ENCODE peak calls at places on chromosomes 3 and 15, in nine cellular contexts. K is cardiac fibroblast; I is GM23338; X is breast epithelium; L is CD8-positive, alpha-beta T cell; O is HEK293T; W is ELR; G is lung microvascular endothelial cell; N is HCEC 1CT. D is an unnamed sample.

GRCh38 chr15:65184305-65184943 is 718 bp downstream of the CLPX start:
- DNase-seq in K (peak), X (peak), W (peak), O (peak), N (peak), G (peak), I (peak), L (peak), D (peak)

GRCh38 chr3:25259871-25260270 is 168.2 kb upstream of the RARB start:
- DNase-seq in L (no peak), W (no peak), G (no peak), N (no peak), O (no peak), K (peak), X (no peak), I (no peak), D (no peak)

GRCh38 chr3:68306571-68306970 is 625.8 kb downstream of the TAFA4 start:
- DNase-seq in I (peak), L (no peak), X (no peak), W (no peak), G (peak), N (no peak), K (no peak), O (peak), D (peak)

GRCh38 chr15:71752604-71753289 is 57.6 kb upstream of the NR2E3 start:
- DNase-seq in O (peak), N (peak), G (peak), K (peak), W (peak), I (peak), X (no peak), L (no peak), D (peak)

GRCh38 chr3:28050120-28050519 is 191.3 kb upstream of the CMC1 start:
- DNase-seq in X (no peak), K (no peak), N (no peak), G (no peak), O (no peak), L (no peak), I (no peak), W (no peak), D (no peak)

GRCh38 chr3:25412269-25412668 is 15.8 kb upstream of the RARB start:
- DNase-seq in O (no peak), W (peak), N (peak), L (no peak), I (no peak), X (no peak), K (no peak), G (no peak), D (no peak)

GRCh38 chr15:95269247-95270155 is 1038.1 kb downstream of the MCTP2 start:
- DNase-seq in X (no peak), O (no peak), G (peak), N (no peak), I (no peak), L (no peak), K (no peak), W (no peak), D (no peak)

GRCh38 chr3:122581622-122582021 is 4.2 kb downstream of the PARP15 start:
- DNase-seq in L (no peak), K (no peak), G (no peak), I (no peak), W (no peak), O (no peak), N (no peak), X (no peak), D (no peak)

GRCh38 chr15:87935583-87935982 is 321.0 kb downstream of the NTRK3 start:
- DNase-seq in I (no peak), W (no peak), X (no peak), N (no peak), K (no peak), G (no peak), O (no peak), L (no peak), D (no peak)

GRCh38 chr3:51967384-51968174 is at the start of gene PCBP4:
- DNase-seq in K (peak), I (peak), G (peak), L (peak), O (peak), N (peak), W (peak), X (peak), D (peak)

GRCh38 chr3:13085081-13085845 is 12.0 kb upstream of the IQSEC1 start:
- DNase-seq in O (no peak), N (no peak), K (no peak), L (peak), X (no peak), W (no peak), I (no peak), G (no peak), D (no peak)

GRCh38 chr15:63372018-63372705 is 9.5 kb downstream of the CA12 start:
- DNase-seq in O (no peak), I (no peak), L (no peak), X (no peak), K (peak), W (peak), G (peak), N (peak), D (no peak)

GRCh38 chr3:31550452-31551251 is 17.9 kb downstream of the STT3B start:
- DNase-seq in G (peak), W (peak), X (no peak), N (peak), K (peak), L (no peak), O (no peak), I (peak), D (no peak)

GRCh38 chr3:12440927-12441326 is 43.4 kb upstream of the TSEN2 start:
- DNase-seq in I (no peak), L (no peak), W (no peak), N (no peak), X (no peak), K (peak), G (no peak), O (no peak), D (no peak)

GRCh38 chr15:25582886-25583285 is 144.1 kb upstream of the UBE3A start:
- DNase-seq in G (no peak), I (no peak), N (no peak), X (no peak), K (no peak), O (no peak), L (no peak), W (no peak), D (no peak)

GRCh38 chr3:40152482-40153133 is 156.9 kb upstream of the EIF1B start:
- DNase-seq in O (no peak), K (no peak), W (no peak), L (no peak), N (no peak), I (no peak), G (no peak), X (no peak), D (no peak)

GRCh38 chr3:130488769-130489450 is 28.1 kb upstream of the COL6A6 start:
- DNase-seq in I (no peak), X (no peak), W (no peak), K (no peak), N (no peak), O (no peak), G (no peak), L (no peak), D (no peak)

GRCh38 chr3:139935071-139935865 is at the start of gene CLSTN2:
- DNase-seq in I (peak), N (no peak), X (no peak), G (peak), O (peak), W (peak), K (peak), L (no peak), D (peak)

GRCh38 chr3:172591876-172592771 is 68.9 kb upstream of the TNFSF10 start:
- DNase-seq in L (peak), I (no peak), N (no peak), X (no peak), O (no peak), W (no peak), G (no peak), K (no peak), D (no peak)

GRCh38 chr3:53826048-53826447 is 20.2 kb downstream of the CHDH start:
- DNase-seq in G (no peak), O (no peak), L (no peak), W (no peak), K (no peak), X (no peak), N (no peak), I (no peak), D (no peak)